ENCODE peak calls at places on chromosomes 16 and 17, in eight cellular contexts. U is hypothalamus; G is ELR; T is NCI-H748 treated with DMSO at 0.1 percent for 48 hours; R is heart left ventricle; W is fibroblast of lung; Z is COR-L47; E is stimulated activated CD4-positive, alpha-beta T cell treated with anti-CD3 and anti-CD28 coated beads, Interleukin-1b, Interleukin-23, amount 100 ng/mL, for 24 hours. H is an unnamed sample.

GRCh38 chr17:14407541-14407940 is 106.7 kb downstream of the HS3ST3B1 start:
- DNase-seq in W (no peak), R (no peak), E (no peak), G (no peak), U (no peak), T (no peak), Z (no peak), H (no peak)

GRCh38 chr16:25012525-25012991 is 2.6 kb downstream of the ARHGAP17 start:
- DNase-seq in W (peak; percentile 81), G (peak; percentile 80), E (no peak), U (no peak), T (no peak), Z (no peak), R (no peak), H (no peak)

GRCh38 chr16:87895641-87896141 is 26.4 kb upstream of the SLC7A5 start:
- DNase-seq in E (peak; percentile 81), G (peak; percentile 68), Z (no peak), R (no peak), U (no peak), T (no peak), W (peak; percentile 66), H (no peak)

GRCh38 chr16:75065149-75065807 is 51.3 kb downstream of the LDHD start:
- DNase-seq in G (no peak), U (no peak), W (no peak), E (no peak), R (no peak), Z (no peak), T (no peak), H (no peak)

GRCh38 chr16:6891486-6891885 is 441.2 kb upstream of the RBFOX1 start:
- DNase-seq in Z (no peak), R (no peak), U (no peak), G (no peak), W (no peak), T (no peak), E (no peak), H (no peak)

GRCh38 chr16:85136213-85136704 is 24.0 kb upstream of the CIBAR2 start:
- DNase-seq in E (no peak), W (no peak), R (peak; percentile 46), U (no peak), T (no peak), Z (no peak), G (peak; percentile 36), H (no peak)

GRCh38 chr17:45093444-45094110 is 32.5 kb downstream of the NMT1 start:
- DNase-seq in E (no peak), U (no peak), Z (no peak), T (no peak), W (peak; percentile 65), G (no peak), R (no peak), H (no peak)

GRCh38 chr17:51119415-51120356 is 982 bp downstream of the SPAG9 start:
- DNase-seq in E (no peak), R (peak; percentile 37), T (peak; percentile 1), U (peak; percentile 6), Z (no peak), G (peak; percentile 62), W (peak; percentile 36), H (peak; percentile 24)

GRCh38 chr17:76026714-76027158 is 370 bp downstream of the EVPL start:
- DNase-seq in U (no peak), Z (no peak), W (no peak), T (no peak), E (no peak), R (no peak), G (no peak), H (no peak)

GRCh38 chr17:41529491-41529915 is 1.4 kb upstream of the KRT19 start:
- DNase-seq in E (no peak), U (no peak), W (no peak), G (no peak), T (peak; percentile 59), Z (no peak), R (no peak), H (no peak)